ENCODE peak calls at places on chromosomes 13 and 19, in eight cellular contexts. M, C, N, Z, T, O, A and G are unnamed samples.

GRCh38 chr19:55440411-55441105 is 2.5 kb downstream of the SHISA7 start:
- DNase-seq in T (no peak), A (no peak), C (no peak), Z (no peak), N (no peak), M (peak; percentile 84), O (no peak), G (no peak)

GRCh38 chr19:40600086-40600917 is 867 bp upstream of the LTBP4 start:
- DNase-seq in T (no peak), N (no peak), C (peak; percentile 66), M (no peak), O (no peak), A (no peak), Z (no peak), G (no peak)

GRCh38 chr13:43981091-43981490 is 101.4 kb downstream of the LACC1 start:
- DNase-seq in Z (no peak), M (peak; percentile 34), O (no peak), T (no peak), C (no peak), A (no peak), N (no peak), G (no peak)

GRCh38 chr19:40718774-40719391 is 2.0 kb downstream of the ITPKC start:
- DNase-seq in C (peak; percentile 57), A (no peak), N (peak; percentile 2), M (peak; percentile 73), O (peak; percentile 60), T (no peak), Z (peak; percentile 20), G (peak; percentile 82)

GRCh38 chr13:112903606-112904195 is 65.3 kb upstream of the MCF2L start:
- DNase-seq in N (no peak), M (no peak), Z (peak; percentile 56), C (no peak), O (no peak), A (no peak), T (no peak), G (no peak)

GRCh38 chr13:113653264-113654174 is 4.5 kb downstream of the ATP4B start:
- DNase-seq in C (no peak), Z (peak; percentile 68), M (no peak), A (no peak), O (no peak), N (no peak), T (no peak), G (peak; percentile 52)

GRCh38 chr19:18340990-18341868 is 831 bp downstream of the PGPEP1 start:
- DNase-seq in C (peak; percentile 67), A (peak; percentile 43), M (no peak), O (peak; percentile 36), N (peak; percentile 58), T (peak; percentile 36), Z (peak; percentile 21), G (peak; percentile 93)

GRCh38 chr13:75788494-75788991 is 152.4 kb downstream of the LMO7 start:
- DNase-seq in O (peak; percentile 94), M (no peak), Z (no peak), T (no peak), C (peak; percentile 38), A (no peak), N (no peak), G (no peak)

GRCh38 chr13:104949840-104950805 is 1585.3 kb downstream of the EFNB2 start:
- DNase-seq in M (no peak), A (no peak), C (no peak), O (peak; percentile 12), N (no peak), Z (no peak), T (no peak), G (no peak)

GRCh38 chr19:14528419-14529253 is 758 bp upstream of the TECR start:
- DNase-seq in C (no peak), O (no peak), M (no peak), T (no peak), A (no peak), N (no peak), Z (no peak), G (peak; percentile 85)

GRCh38 chr13:50574731-50575130 is 268.8 kb downstream of the DLEU7 start:
- DNase-seq in T (no peak), C (no peak), Z (no peak), O (peak; percentile 24), M (no peak), A (no peak), N (no peak), G (no peak)

GRCh38 chr13:74046461-74046860 is 87.7 kb downstream of the KLF12 start:
- DNase-seq in N (no peak), C (no peak), M (no peak), A (no peak), O (no peak), Z (no peak), T (no peak), G (no peak)

GRCh38 chr19:54035215-54036178 is 28.2 kb downstream of the VSTM1 start:
- DNase-seq in A (no peak), N (no peak), T (no peak), Z (no peak), M (peak; percentile 60), O (peak; percentile 87), C (no peak), G (no peak)